ENCODE peak calls at places on chromosomes 6 and 20, in four cellular contexts. R, C, G and P are unnamed samples.

GRCh38 chr6:130794686-130795085 is 32.5 kb upstream of the SMLR1 start:
- DNase-seq in R (no peak), C (no peak), G (no peak), P (no peak)

GRCh38 chr6:54299542-54300269 is 8.5 kb upstream of the TINAG start:
- DNase-seq in G (peak), R (no peak), C (no peak), P (no peak)

GRCh38 chr6:157155838-157156237 is 167.5 kb downstream of the TMEM242 start:
- DNase-seq in C (no peak), R (no peak), G (no peak), P (no peak)

GRCh38 chr6:41093729-41094128 is 21.0 kb downstream of the NFYA start:
- DNase-seq in G (no peak), R (no peak), C (no peak), P (no peak)

GRCh38 chr6:17600527-17601388 is 656 bp downstream of the FAM8A1 start:
- DNase-seq in G (peak), C (peak), R (peak), P (peak)

GRCh38 chr6:90184334-90185298 is 112.0 kb downstream of the BACH2 start:
- DNase-seq in R (no peak), G (peak), C (no peak), P (peak)

GRCh38 chr6:75531174-75531573 is 37.6 kb upstream of the FILIP1 start:
- DNase-seq in R (no peak), C (no peak), G (no peak), P (no peak)

GRCh38 chr20:62822788-62823651 is 6.2 kb downstream of the COL9A3 start:
- DNase-seq in G (peak), R (no peak), C (no peak), P (peak)

GRCh38 chr20:43843965-43844660 is 70.5 kb upstream of the TOX2 start:
- DNase-seq in G (no peak), R (no peak), C (no peak), P (no peak)

GRCh38 chr6:39029156-39030011 is 19.2 kb upstream of the GLP1R start:
- DNase-seq in C (no peak), G (peak), R (peak), P (peak)